ENCODE peak calls at places on chromosome 14, in ten cellular contexts. One of them, this sample, is unnamed.

GRCh38 chr14:55535521-55536207 is 44.3 kb upstream of the KTN1 start:
- DNase-seq in left ventricle myocardium inferior: no peak
- DNase-seq in tibial artery: no peak
- DNase-seq in body of pancreas: no peak
- DNase-seq in iPS DF 6.9: no peak
- DNase-seq in GOT3: no peak
- DNase-seq in activated CD4-positive, alpha-beta T cell treated with anti-CD3 and anti-CD28 coated beads, Interleukin-2, amount 50 U/mL, for 24 hours: no peak
- DNase-seq in fibroblast of mammary gland: no peak
- DNase-seq in HCT116: no peak
- DNase-seq in activated T-helper 1 cell treated with Interleukin-2 at 50 U/mL for 16 hours: no peak
- DNase-seq in this sample: no peak

GRCh38 chr14:95045255-95045701 is 112.1 kb downstream of the DICER1 start:
- DNase-seq in fibroblast of mammary gland: no peak
- DNase-seq in tibial artery: no peak
- DNase-seq in HCT116: no peak
- DNase-seq in activated CD4-positive, alpha-beta T cell treated with anti-CD3 and anti-CD28 coated beads, Interleukin-2, amount 50 U/mL, for 24 hours: no peak
- DNase-seq in iPS DF 6.9: no peak
- DNase-seq in body of pancreas: peak
- DNase-seq in GOT3: no peak
- DNase-seq in left ventricle myocardium inferior: no peak
- DNase-seq in activated T-helper 1 cell treated with Interleukin-2 at 50 U/mL for 16 hours: no peak
- DNase-seq in this sample: no peak

GRCh38 chr14:81406863-81407262 is 6.7 kb upstream of the STON2 start:
- DNase-seq in HCT116: no peak
- DNase-seq in tibial artery: peak
- DNase-seq in body of pancreas: no peak
- DNase-seq in left ventricle myocardium inferior: no peak
- DNase-seq in activated T-helper 1 cell treated with Interleukin-2 at 50 U/mL for 16 hours: no peak
- DNase-seq in activated CD4-positive, alpha-beta T cell treated with anti-CD3 and anti-CD28 coated beads, Interleukin-2, amount 50 U/mL, for 24 hours: no peak
- DNase-seq in GOT3: no peak
- DNase-seq in fibroblast of mammary gland: peak
- DNase-seq in iPS DF 6.9: no peak
- DNase-seq in this sample: no peak

GRCh38 chr14:83556746-83557460 is 1973.0 kb upstream of the FLRT2 start:
- DNase-seq in body of pancreas: no peak
- DNase-seq in left ventricle myocardium inferior: no peak
- DNase-seq in iPS DF 6.9: no peak
- DNase-seq in tibial artery: no peak
- DNase-seq in activated CD4-positive, alpha-beta T cell treated with anti-CD3 and anti-CD28 coated beads, Interleukin-2, amount 50 U/mL, for 24 hours: no peak
- DNase-seq in GOT3: no peak
- DNase-seq in fibroblast of mammary gland: peak
- DNase-seq in activated T-helper 1 cell treated with Interleukin-2 at 50 U/mL for 16 hours: no peak
- DNase-seq in HCT116: no peak
- DNase-seq in this sample: no peak

GRCh38 chr14:64703393-64704144 is 655 bp upstream of the PLEKHG3 start:
- DNase-seq in iPS DF 6.9: no peak
- DNase-seq in left ventricle myocardium inferior: no peak
- DNase-seq in activated CD4-positive, alpha-beta T cell treated with anti-CD3 and anti-CD28 coated beads, Interleukin-2, amount 50 U/mL, for 24 hours: no peak
- DNase-seq in GOT3: no peak
- DNase-seq in tibial artery: peak
- DNase-seq in fibroblast of mammary gland: no peak
- DNase-seq in activated T-helper 1 cell treated with Interleukin-2 at 50 U/mL for 16 hours: no peak
- DNase-seq in body of pancreas: no peak
- DNase-seq in HCT116: no peak
- DNase-seq in this sample: peak

GRCh38 chr14:55131782-55132181 is 2.7 kb downstream of the LGALS3 start:
- DNase-seq in tibial artery: no peak
- DNase-seq in HCT116: no peak
- DNase-seq in activated T-helper 1 cell treated with Interleukin-2 at 50 U/mL for 16 hours: no peak
- DNase-seq in left ventricle myocardium inferior: no peak
- DNase-seq in activated CD4-positive, alpha-beta T cell treated with anti-CD3 and anti-CD28 coated beads, Interleukin-2, amount 50 U/mL, for 24 hours: no peak
- DNase-seq in iPS DF 6.9: no peak
- DNase-seq in fibroblast of mammary gland: peak
- DNase-seq in body of pancreas: no peak
- DNase-seq in GOT3: no peak
- DNase-seq in this sample: no peak

GRCh38 chr14:53093206-53093605 is 59.9 kb downstream of the DDHD1 start:
- DNase-seq in tibial artery: no peak
- DNase-seq in activated CD4-positive, alpha-beta T cell treated with anti-CD3 and anti-CD28 coated beads, Interleukin-2, amount 50 U/mL, for 24 hours: no peak
- DNase-seq in HCT116: no peak
- DNase-seq in body of pancreas: no peak
- DNase-seq in left ventricle myocardium inferior: no peak
- DNase-seq in activated T-helper 1 cell treated with Interleukin-2 at 50 U/mL for 16 hours: no peak
- DNase-seq in GOT3: no peak
- DNase-seq in fibroblast of mammary gland: peak
- DNase-seq in iPS DF 6.9: no peak
- DNase-seq in this sample: no peak

GRCh38 chr14:56195727-56196126 is 77.5 kb downstream of the PELI2 start:
- DNase-seq in tibial artery: no peak
- DNase-seq in activated CD4-positive, alpha-beta T cell treated with anti-CD3 and anti-CD28 coated beads, Interleukin-2, amount 50 U/mL, for 24 hours: no peak
- DNase-seq in HCT116: no peak
- DNase-seq in body of pancreas: no peak
- DNase-seq in GOT3: no peak
- DNase-seq in iPS DF 6.9: no peak
- DNase-seq in left ventricle myocardium inferior: no peak
- DNase-seq in fibroblast of mammary gland: peak
- DNase-seq in activated T-helper 1 cell treated with Interleukin-2 at 50 U/mL for 16 hours: no peak
- DNase-seq in this sample: peak

GRCh38 chr14:31952573-31952972 is 124.5 kb upstream of the ARHGAP5 start:
- DNase-seq in left ventricle myocardium inferior: no peak
- DNase-seq in activated CD4-positive, alpha-beta T cell treated with anti-CD3 and anti-CD28 coated beads, Interleukin-2, amount 50 U/mL, for 24 hours: no peak
- DNase-seq in iPS DF 6.9: no peak
- DNase-seq in fibroblast of mammary gland: no peak
- DNase-seq in HCT116: no peak
- DNase-seq in tibial artery: no peak
- DNase-seq in activated T-helper 1 cell treated with Interleukin-2 at 50 U/mL for 16 hours: no peak
- DNase-seq in GOT3: no peak
- DNase-seq in body of pancreas: no peak
- DNase-seq in this sample: no peak

GRCh38 chr14:93967637-93968250 is 8.6 kb downstream of the ASB2 start:
- DNase-seq in activated CD4-positive, alpha-beta T cell treated with anti-CD3 and anti-CD28 coated beads, Interleukin-2, amount 50 U/mL, for 24 hours: no peak
- DNase-seq in tibial artery: no peak
- DNase-seq in body of pancreas: no peak
- DNase-seq in activated T-helper 1 cell treated with Interleukin-2 at 50 U/mL for 16 hours: no peak
- DNase-seq in HCT116: no peak
- DNase-seq in iPS DF 6.9: no peak
- DNase-seq in left ventricle myocardium inferior: no peak
- DNase-seq in GOT3: no peak
- DNase-seq in fibroblast of mammary gland: no peak
- DNase-seq in this sample: no peak

GRCh38 chr14:68807987-68808386 is 15.1 kb upstream of the ZFP36L1 start:
- DNase-seq in activated CD4-positive, alpha-beta T cell treated with anti-CD3 and anti-CD28 coated beads, Interleukin-2, amount 50 U/mL, for 24 hours: no peak
- DNase-seq in iPS DF 6.9: no peak
- DNase-seq in HCT116: no peak
- DNase-seq in GOT3: no peak
- DNase-seq in activated T-helper 1 cell treated with Interleukin-2 at 50 U/mL for 16 hours: no peak
- DNase-seq in body of pancreas: peak
- DNase-seq in tibial artery: peak
- DNase-seq in left ventricle myocardium inferior: no peak
- DNase-seq in fibroblast of mammary gland: no peak
- DNase-seq in this sample: no peak

GRCh38 chr14:90968025-90968424 is 92.4 kb downstream of the RPS6KA5 start:
- DNase-seq in iPS DF 6.9: no peak
- DNase-seq in HCT116: no peak
- DNase-seq in GOT3: no peak
- DNase-seq in body of pancreas: no peak
- DNase-seq in fibroblast of mammary gland: peak
- DNase-seq in activated CD4-positive, alpha-beta T cell treated with anti-CD3 and anti-CD28 coated beads, Interleukin-2, amount 50 U/mL, for 24 hours: no peak
- DNase-seq in left ventricle myocardium inferior: no peak
- DNase-seq in tibial artery: no peak
- DNase-seq in activated T-helper 1 cell treated with Interleukin-2 at 50 U/mL for 16 hours: no peak
- DNase-seq in this sample: no peak

GRCh38 chr14:50397461-50398196 is 948 bp upstream of the CDKL1 start:
- DNase-seq in left ventricle myocardium inferior: no peak
- DNase-seq in GOT3: no peak
- DNase-seq in activated T-helper 1 cell treated with Interleukin-2 at 50 U/mL for 16 hours: no peak
- DNase-seq in fibroblast of mammary gland: peak
- DNase-seq in HCT116: no peak
- DNase-seq in activated CD4-positive, alpha-beta T cell treated with anti-CD3 and anti-CD28 coated beads, Interleukin-2, amount 50 U/mL, for 24 hours: no peak
- DNase-seq in iPS DF 6.9: no peak
- DNase-seq in tibial artery: peak
- DNase-seq in body of pancreas: peak
- DNase-seq in this sample: no peak

GRCh38 chr14:68884031-68885030 is 91.5 kb upstream of the ZFP36L1 start:
- DNase-seq in activated CD4-positive, alpha-beta T cell treated with anti-CD3 and anti-CD28 coated beads, Interleukin-2, amount 50 U/mL, for 24 hours: no peak
- DNase-seq in HCT116: peak
- DNase-seq in tibial artery: peak
- DNase-seq in GOT3: no peak
- DNase-seq in left ventricle myocardium inferior: peak
- DNase-seq in iPS DF 6.9: no peak
- DNase-seq in activated T-helper 1 cell treated with Interleukin-2 at 50 U/mL for 16 hours: no peak
- DNase-seq in body of pancreas: no peak
- DNase-seq in fibroblast of mammary gland: peak
- DNase-seq in this sample: no peak

GRCh38 chr14:51534623-51535022 is 117.1 kb upstream of the FRMD6 start:
- DNase-seq in HCT116: peak
- DNase-seq in tibial artery: no peak
- DNase-seq in activated CD4-positive, alpha-beta T cell treated with anti-CD3 and anti-CD28 coated beads, Interleukin-2, amount 50 U/mL, for 24 hours: no peak
- DNase-seq in GOT3: no peak
- DNase-seq in body of pancreas: peak
- DNase-seq in fibroblast of mammary gland: no peak
- DNase-seq in activated T-helper 1 cell treated with Interleukin-2 at 50 U/mL for 16 hours: no peak
- DNase-seq in iPS DF 6.9: no peak
- DNase-seq in left ventricle myocardium inferior: no peak
- DNase-seq in this sample: no peak

GRCh38 chr14:19878029-19878642 is 3.2 kb downstream of the OR4K2 start:
- DNase-seq in HCT116: peak
- DNase-seq in left ventricle myocardium inferior: no peak
- DNase-seq in fibroblast of mammary gland: peak
- DNase-seq in GOT3: no peak
- DNase-seq in iPS DF 6.9: no peak
- DNase-seq in activated CD4-positive, alpha-beta T cell treated with anti-CD3 and anti-CD28 coated beads, Interleukin-2, amount 50 U/mL, for 24 hours: no peak
- DNase-seq in tibial artery: no peak
- DNase-seq in activated T-helper 1 cell treated with Interleukin-2 at 50 U/mL for 16 hours: no peak
- DNase-seq in body of pancreas: no peak
- DNase-seq in this sample: no peak

GRCh38 chr14:30737916-30738315 is 115.8 kb downstream of the SCFD1 start:
- DNase-seq in tibial artery: no peak
- DNase-seq in iPS DF 6.9: no peak
- DNase-seq in body of pancreas: no peak
- DNase-seq in activated T-helper 1 cell treated with Interleukin-2 at 50 U/mL for 16 hours: no peak
- DNase-seq in activated CD4-positive, alpha-beta T cell treated with anti-CD3 and anti-CD28 coated beads, Interleukin-2, amount 50 U/mL, for 24 hours: no peak
- DNase-seq in HCT116: no peak
- DNase-seq in left ventricle myocardium inferior: no peak
- DNase-seq in GOT3: no peak
- DNase-seq in fibroblast of mammary gland: peak
- DNase-seq in this sample: no peak